ENCODE peak calls at places on chromosome 7, in nine cellular contexts. J, N, O, V, K, W, E, P and G are unnamed samples.
A peak's percentile ranks its signal among the peaks of the same experiment; 100 is the strongest.

GRCh38 chr7:23467731-23468720 is 2.3 kb downstream of the IGF2BP3 start:
- DNase-seq in J (no peak), N (no peak), O (no peak), V (no peak), K (no peak), W (no peak), E (peak; percentile 62), P (no peak), G (peak; percentile 61)

GRCh38 chr7:156234192-156234591 is 406.4 kb upstream of the RNF32 start:
- DNase-seq in J (no peak), N (no peak), O (no peak), V (no peak), K (no peak), W (no peak), E (no peak), P (no peak), G (no peak)

GRCh38 chr7:122352454-122352853 is 47.9 kb upstream of the FEZF1 start:
- DNase-seq in J (no peak), N (no peak), O (no peak), V (no peak), K (no peak), W (no peak), E (no peak), P (no peak), G (no peak)

GRCh38 chr7:137337902-137338301 is 5.6 kb downstream of the PTN start:
- DNase-seq in J (no peak), N (no peak), O (no peak), V (no peak), K (no peak), W (no peak), E (no peak), P (no peak), G (no peak)

GRCh38 chr7:537911-538634 is 18.4 kb upstream of the PDGFA start:
- DNase-seq in J (no peak), N (peak; percentile 93), O (peak; percentile 71), V (no peak), K (peak; percentile 83), W (no peak), E (peak; percentile 96), P (peak; percentile 73), G (peak; percentile 100)

GRCh38 chr7:85030893-85031292 is 156.0 kb downstream of the SEMA3D start:
- DNase-seq in J (no peak), N (no peak), O (no peak), V (no peak), K (peak; percentile 26), W (no peak), E (peak; percentile 28), P (no peak), G (no peak)

GRCh38 chr7:11726251-11727155 is 105.5 kb downstream of the THSD7A start:
- DNase-seq in J (no peak), N (no peak), O (peak; percentile 44), V (peak; percentile 74), K (no peak), W (no peak), E (no peak), P (no peak), G (no peak)

GRCh38 chr7:71735961-71736556 is 604.1 kb downstream of the GALNT17 start:
- DNase-seq in J (peak; percentile 32), N (peak; percentile 89), O (peak; percentile 47), V (no peak), K (peak; percentile 28), W (peak; percentile 57), E (peak; percentile 53), P (peak; percentile 72), G (peak; percentile 36)

GRCh38 chr7:53811555-53812079 is 730.6 kb upstream of the VSTM2A start:
- DNase-seq in J (no peak), N (no peak), O (no peak), V (no peak), K (no peak), W (no peak), E (no peak), P (no peak), G (peak; percentile 68)
- TF ChIP-seq POLR2A in J (no peak), N (no peak), O (no peak), V (no peak), K (no peak), W (no peak), E (no peak), P (no peak), G (peak; percentile 68)

DNA sequence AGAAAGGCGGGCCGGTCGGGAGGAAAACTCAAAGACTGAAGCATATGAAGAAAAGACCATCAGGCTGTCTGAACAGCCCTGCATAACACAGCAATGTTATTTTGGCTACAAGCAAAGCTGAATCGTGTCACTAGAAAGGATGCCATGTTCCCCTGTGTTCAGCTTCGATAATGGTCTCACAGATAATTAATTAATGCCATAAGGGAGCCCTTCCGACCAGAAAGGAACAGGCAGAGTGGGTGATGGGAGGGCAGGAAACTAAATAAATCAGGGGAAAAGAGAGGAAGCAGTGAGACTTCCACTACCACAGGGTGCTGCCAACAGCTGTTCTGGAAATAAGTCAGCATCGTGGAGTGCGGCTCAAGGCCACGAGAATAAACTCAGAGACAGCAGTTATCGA is 3.2 kb downstream of the PTPRN2 start:
- DNase-seq in J (no peak), N (no peak), O (no peak), V (peak; percentile 4), K (no peak), W (no peak), E (no peak), P (no peak), G (no peak)
- TF ChIP-seq POLR2A in J (no peak), N (no peak), O (no peak), V (no peak), K (no peak), W (no peak), E (no peak), P (no peak), G (no peak)

GRCh38 chr7:130363156-130363847 is 17.0 kb upstream of the CPA1 start:
- DNase-seq in J (peak; percentile 56), N (peak; percentile 78), O (no peak), V (peak; percentile 39), K (peak; percentile 85), W (no peak), E (peak; percentile 76), P (no peak), G (peak; percentile 77)
- TF ChIP-seq POLR2A in J (no peak), N (no peak), O (no peak), V (no peak), K (no peak), W (no peak), E (no peak), P (no peak), G (no peak)

DNA sequence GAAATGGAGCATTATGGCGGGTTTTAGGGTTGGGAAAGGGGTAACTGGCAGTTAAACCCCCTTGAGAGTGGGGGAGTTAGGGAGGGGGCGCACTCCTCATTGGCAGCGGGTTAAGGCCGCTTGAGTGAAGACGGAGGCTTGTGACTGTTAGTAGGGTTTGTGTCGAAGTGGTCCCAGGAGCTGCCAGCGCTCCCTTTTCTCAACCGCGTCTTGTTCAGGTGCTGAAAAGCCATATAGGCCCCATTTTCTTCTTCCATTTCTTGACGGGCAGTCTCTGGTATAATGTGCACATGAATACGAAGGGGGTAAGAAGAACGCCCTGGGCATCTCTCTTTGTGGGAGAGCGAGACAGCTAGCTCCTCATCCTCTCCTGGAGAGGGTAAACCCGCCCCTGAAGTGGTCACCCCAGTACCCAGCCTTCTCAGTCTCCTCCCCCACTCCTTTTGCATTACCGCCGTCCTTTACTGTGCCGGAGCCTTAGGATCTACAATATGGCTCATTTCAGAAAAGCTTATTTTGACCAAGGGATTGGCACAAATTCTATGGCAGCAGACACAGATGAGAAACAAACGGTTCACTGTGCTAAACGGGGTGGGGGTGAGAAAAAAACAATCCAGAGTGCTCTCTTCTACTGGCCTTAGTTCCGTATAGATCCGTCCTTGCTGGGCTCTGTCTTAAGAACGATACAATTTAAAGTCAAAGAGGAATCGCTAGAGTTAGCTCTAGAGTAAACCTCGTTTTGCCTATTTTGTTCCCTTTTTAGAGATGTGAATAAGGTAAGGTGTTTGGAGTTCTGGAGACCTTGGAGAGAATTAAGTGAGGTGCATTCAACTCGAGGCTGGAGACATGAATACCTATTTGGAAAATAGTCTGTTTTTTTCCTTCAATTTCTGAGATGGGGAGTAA is 973 bp downstream of the KMT2E start:
- DNase-seq in J (peak; percentile 63), N (peak; percentile 76), O (peak; percentile 40), V (peak; percentile 83), K (no peak), W (peak; percentile 54), E (peak; percentile 35), P (peak; percentile 60), G (no peak)
- TF ChIP-seq POLR2A in J (no peak), N (no peak), O (no peak), V (peak; percentile 84), K (no peak), W (peak; percentile 24), E (no peak), P (no peak), G (peak; percentile 52)

DNA sequence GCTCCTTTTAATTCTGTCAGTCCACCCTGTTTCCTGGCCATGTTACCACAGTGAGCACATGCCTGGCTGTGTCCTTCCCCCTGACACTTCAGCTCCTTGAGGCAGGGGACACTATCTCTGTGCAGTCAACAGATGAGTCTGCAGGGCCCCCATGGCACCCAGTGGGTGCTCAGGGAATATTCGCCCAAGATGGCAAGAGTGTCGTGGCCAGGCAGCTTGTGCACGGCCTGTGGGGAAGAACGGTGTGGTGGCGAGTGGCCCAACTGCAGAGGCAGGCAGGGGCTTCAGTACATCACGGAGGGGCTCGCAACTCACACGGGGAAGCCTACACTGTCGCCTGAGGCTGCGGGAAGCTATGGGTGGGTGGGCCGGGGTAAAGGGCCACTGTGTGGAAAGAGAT is 91.1 kb downstream of the TRRAP start:
- DNase-seq in J (no peak), N (no peak), O (no peak), V (no peak), K (no peak), W (no peak), E (no peak), P (no peak), G (no peak)
- TF ChIP-seq POLR2A in J (no peak), N (no peak), O (no peak), V (no peak), K (no peak), W (no peak), E (no peak), P (no peak), G (no peak)

DNA sequence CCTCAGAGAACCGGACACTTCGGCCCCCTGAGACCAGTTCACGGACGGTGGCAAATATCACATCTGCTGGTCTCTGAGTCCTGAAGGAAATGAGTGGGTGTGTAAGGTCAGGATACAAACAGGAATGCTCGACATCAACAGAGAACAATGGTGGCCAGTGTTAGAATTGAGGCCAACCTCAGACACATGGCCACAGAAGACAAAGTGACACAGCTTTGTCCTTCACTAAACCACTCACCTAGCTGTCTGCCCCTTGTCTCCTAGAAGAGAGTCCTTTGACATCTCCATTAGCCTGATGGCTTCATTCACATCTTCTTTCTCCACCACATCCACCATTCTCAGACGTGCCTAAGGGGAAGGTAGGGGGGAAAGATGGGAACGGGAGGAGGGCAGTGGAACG is 4.3 kb downstream of the COPS6 start:
- DNase-seq in J (no peak), N (no peak), O (no peak), V (no peak), K (no peak), W (no peak), E (no peak), P (no peak), G (no peak)
- TF ChIP-seq POLR2A in J (no peak), N (no peak), O (no peak), V (no peak), K (no peak), W (no peak), E (no peak), P (no peak), G (no peak)